ENCODE peak calls at places on chromosomes 12 and 14, in seven cellular contexts. Q is mucosa of descending colon, J is gastrocnemius medialis, E is HFF-Myc, D is fibroblast of the aortic adventitia, R is A549, F is A673. Y is an unnamed sample.

GRCh38 chr12:47868552-47869031 is 36.2 kb downstream of the VDR start:
- DNase-seq in R (no peak), E (no peak), J (no peak), D (no peak), Q (no peak), F (no peak), Y (no peak)

GRCh38 chr14:63939006-63939270 is 86.1 kb downstream of the SYNE2 start:
- DNase-seq in D (no peak), E (no peak), Q (no peak), R (no peak), J (no peak), F (no peak), Y (no peak)

GRCh38 chr14:81400202-81400678 is at the start of gene STON2:
- DNase-seq in R (peak; percentile 16), F (peak; percentile 77), Q (peak; percentile 75), E (no peak), D (peak; percentile 46), J (peak; percentile 64), Y (no peak)

GRCh38 chr14:76844223-76844622 is 18.0 kb downstream of the LRRC74A start:
- DNase-seq in R (peak; percentile 29), E (peak; percentile 14), F (peak; percentile 58), D (peak; percentile 33), J (no peak), Q (peak; percentile 38), Y (no peak)

GRCh38 chr12:69534389-69534822 is 50.9 kb upstream of the CCT2 start:
- DNase-seq in R (peak; percentile 30), Q (peak; percentile 35), D (peak; percentile 99), J (peak; percentile 10), F (peak; percentile 90), E (peak; percentile 96), Y (peak; percentile 26)

GRCh38 chr12:121930862-121931261 is 12.5 kb downstream of the CFAP251 start:
- DNase-seq in E (no peak), F (no peak), D (no peak), Q (no peak), J (no peak), R (no peak), Y (no peak)

GRCh38 chr12:91178139-91178561 is 4.5 kb downstream of the DCN start:
- DNase-seq in Q (no peak), F (peak; percentile 27), D (peak; percentile 76), J (no peak), R (no peak), E (no peak), Y (no peak)

GRCh38 chr12:104643921-104644669 is 187.3 kb downstream of the CHST11 start:
- DNase-seq in Q (peak; percentile 30), R (no peak), J (no peak), F (no peak), E (no peak), D (no peak), Y (no peak)

GRCh38 chr14:37114039-37114438 is 58.4 kb downstream of the SLC25A21 start:
- DNase-seq in J (no peak), E (no peak), F (no peak), R (no peak), Q (no peak), D (no peak), Y (no peak)

GRCh38 chr14:103628221-103628683 is 759 bp upstream of the KLC1 start:
- DNase-seq in D (peak; percentile 82), F (no peak), E (no peak), J (peak; percentile 64), R (peak; percentile 72), Q (peak; percentile 81), Y (peak; percentile 50)

GRCh38 chr14:63478437-63478852 is 64.7 kb downstream of the PPP2R5E start:
- DNase-seq in R (no peak), J (no peak), F (no peak), D (no peak), E (no peak), Q (no peak), Y (no peak)

GRCh38 chr14:22898302-22898894 is 15.4 kb downstream of the REM2 start:
- DNase-seq in J (no peak), E (no peak), F (no peak), D (peak; percentile 23), R (no peak), Q (no peak), Y (no peak)

GRCh38 chr12:68675098-68675842 is 11.5 kb upstream of the NUP107 start:
- DNase-seq in F (peak; percentile 47), D (no peak), R (no peak), E (no peak), Q (peak; percentile 67), J (no peak), Y (no peak)

GRCh38 chr12:115155665-115156645 is 472.0 kb upstream of the TBX3 start:
- DNase-seq in J (no peak), D (peak; percentile 91), E (peak; percentile 99), F (no peak), Q (no peak), R (peak; percentile 13), Y (no peak)

GRCh38 chr12:116863275-116863767 is 17.9 kb downstream of the HRK start:
- DNase-seq in F (peak; percentile 50), J (no peak), Q (peak; percentile 44), E (peak; percentile 35), R (no peak), D (peak; percentile 28), Y (no peak)
- TF ChIP-seq CTCF in F (peak; percentile 82), J (no peak), Q (peak; percentile 43), E (peak; percentile 82), R (peak; percentile 46), D (peak; percentile 59), Y (no peak)

GRCh38 chr14:92880351-92880750 is 42.6 kb upstream of the CHGA start:
- DNase-seq in E (no peak), R (no peak), F (no peak), J (no peak), Q (no peak), D (no peak), Y (no peak)

GRCh38 chr14:92877757-92878431 is 45.1 kb upstream of the CHGA start:
- DNase-seq in E (no peak), Q (peak; percentile 3), R (no peak), D (peak; percentile 23), F (no peak), J (no peak), Y (no peak)

GRCh38 chr14:92884410-92884809 is 38.5 kb upstream of the CHGA start:
- DNase-seq in E (no peak), F (no peak), Q (no peak), J (no peak), R (no peak), D (no peak), Y (no peak)

GRCh38 chr14:92883066-92883465 is 39.9 kb upstream of the CHGA start:
- DNase-seq in Q (no peak), R (no peak), E (no peak), J (no peak), F (no peak), D (no peak), Y (no peak)

DNA sequence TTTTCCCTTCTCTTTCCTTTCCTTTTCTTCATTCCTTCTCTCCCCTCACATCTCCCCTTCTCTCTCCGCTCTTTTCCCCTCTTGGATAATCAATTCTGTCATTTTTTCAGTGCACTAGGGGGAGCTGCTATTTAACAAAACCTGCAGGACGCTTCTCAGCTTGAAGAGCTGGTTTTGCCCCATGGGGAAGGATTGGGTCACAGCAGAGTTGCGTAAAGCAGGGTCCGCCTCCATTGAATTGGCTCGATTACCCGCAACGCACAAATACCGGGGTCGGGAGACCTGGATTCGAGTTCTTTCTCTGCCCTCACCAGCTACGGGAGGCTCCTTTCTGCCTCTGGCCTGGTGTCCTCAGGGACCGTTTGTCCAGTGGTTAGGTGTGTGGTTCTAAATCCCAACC is 42.1 kb upstream of the CHGA start:
- DNase-seq in D (peak; percentile 53), R (peak; percentile 52), Q (peak; percentile 11), J (no peak), E (no peak), F (peak; percentile 62), Y (no peak)
- TF ChIP-seq CTCF in D (peak; percentile 39), R (peak; percentile 39), Q (no peak), J (no peak), E (no peak), F (peak; percentile 55), Y (no peak)

GRCh38 chr12:57278465-57279453 is 27.8 kb upstream of the STAC3 start:
- DNase-seq in D (no peak), E (no peak), R (no peak), J (no peak), Q (no peak), F (no peak), Y (no peak)

GRCh38 chr12:57273516-57273915 is 22.5 kb upstream of the STAC3 start:
- DNase-seq in F (no peak), R (no peak), Q (no peak), J (no peak), D (no peak), E (no peak), Y (no peak)

GRCh38 chr12:57280234-57281062 is 29.5 kb upstream of the STAC3 start:
- DNase-seq in R (peak; percentile 78), D (peak; percentile 93), E (peak; percentile 87), Q (peak; percentile 71), J (no peak), F (peak; percentile 67), Y (peak; percentile 32)

GRCh38 chr12:57272337-57273151 is 21.6 kb upstream of the STAC3 start:
- DNase-seq in Q (no peak), E (no peak), F (no peak), J (no peak), D (no peak), R (no peak), Y (no peak)

DNA sequence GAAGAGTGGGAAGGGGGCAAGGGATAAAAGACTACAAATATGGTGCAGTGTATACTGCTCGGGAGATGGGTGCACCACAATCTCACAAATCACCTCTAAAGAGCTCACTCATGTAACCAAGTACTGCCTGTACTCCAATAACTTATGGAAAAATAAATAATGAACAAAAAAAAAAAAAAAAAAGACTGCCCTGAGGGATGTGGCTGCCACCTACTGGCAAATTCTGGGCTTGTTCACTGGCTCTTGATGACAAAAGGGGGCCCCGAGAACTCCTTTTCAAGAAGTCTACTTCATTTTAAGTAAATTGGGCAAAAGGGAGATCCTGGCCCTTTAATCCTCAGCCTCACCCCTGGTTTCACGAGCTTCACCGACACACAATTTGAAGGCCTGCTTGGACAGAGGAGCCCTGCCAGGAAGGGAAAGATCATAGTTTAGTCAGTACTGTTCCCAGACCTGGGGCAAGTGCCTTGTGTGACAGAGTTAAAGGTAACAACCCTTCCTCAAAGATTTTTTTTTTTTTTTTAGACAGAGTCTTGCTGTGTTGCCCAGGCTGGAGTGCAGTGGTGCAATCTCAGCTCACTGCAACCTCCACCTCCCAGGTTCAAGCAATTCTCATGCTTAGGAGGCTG is 26.1 kb upstream of the STAC3 start:
- DNase-seq in Q (peak; percentile 48), D (peak; percentile 40), J (no peak), R (peak; percentile 34), F (peak; percentile 52), E (no peak), Y (no peak)
- TF ChIP-seq CTCF in Q (no peak), D (peak; percentile 56), J (peak; percentile 33), R (peak; percentile 55), F (peak; percentile 60), E (peak; percentile 54), Y (no peak)

DNA sequence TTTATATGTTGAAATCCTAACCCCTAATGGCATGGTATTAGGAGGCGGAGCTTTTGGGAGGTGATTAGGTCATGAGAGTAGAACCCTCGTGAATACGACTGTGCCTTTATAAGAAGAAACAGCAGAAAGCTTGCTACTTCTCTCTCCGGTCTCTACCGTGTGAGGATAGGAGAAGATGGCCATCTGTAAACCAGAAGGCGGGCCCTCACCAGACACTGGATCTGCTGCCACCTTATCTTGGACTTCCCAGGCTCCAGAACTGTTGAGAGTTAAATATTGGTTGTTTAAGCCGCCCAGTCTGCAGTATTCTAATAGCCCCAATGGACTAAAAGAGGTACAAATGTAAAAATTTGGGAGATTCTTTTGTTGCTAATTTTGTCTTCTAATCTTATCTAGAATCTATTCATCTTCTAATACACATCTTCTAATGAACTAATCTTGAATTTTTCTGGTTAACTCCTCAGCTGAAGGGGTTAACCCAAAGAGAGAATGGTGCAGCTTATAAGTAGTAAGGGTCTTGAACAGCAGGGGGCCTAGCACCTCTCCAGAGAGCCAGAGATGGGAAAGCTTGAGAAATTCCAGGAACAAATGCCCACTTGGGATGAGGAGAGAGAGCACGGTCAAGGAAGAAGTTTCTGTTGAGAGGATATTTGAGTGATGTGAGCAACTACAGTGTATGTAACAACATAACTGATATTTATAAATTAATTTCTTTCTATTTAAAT is 264.0 kb upstream of the GRIP1 start:
- DNase-seq in R (no peak), F (no peak), J (no peak), Q (no peak), E (no peak), D (no peak), Y (no peak)
- TF ChIP-seq CTCF in R (no peak), F (no peak), J (no peak), Q (no peak), E (no peak), D (no peak), Y (no peak)